ENCODE peak calls at places on chromosomes 6 and 20, in four cellular contexts. One of them, this sample, is unnamed.

GRCh38 chr20:41050361-41051019 is 21.9 kb downstream of the TOP1 start:
- DNase-seq in DMS153: no peak
- DNase-seq in progenitor cell of endocrine pancreas: no peak
- DNase-seq in C1 segment of cervical spinal cord: no peak
- DNase-seq in this sample: no peak

GRCh38 chr6:116511424-116512131 is at the start of gene CALHM5:
- DNase-seq in DMS153: no peak
- DNase-seq in progenitor cell of endocrine pancreas: no peak
- DNase-seq in C1 segment of cervical spinal cord: no peak
- DNase-seq in this sample: no peak

GRCh38 chr20:33688938-33689424 is 2.8 kb upstream of the E2F1 start:
- DNase-seq in DMS153: no peak
- DNase-seq in progenitor cell of endocrine pancreas: no peak
- DNase-seq in C1 segment of cervical spinal cord: no peak
- DNase-seq in this sample: no peak

GRCh38 chr6:39182604-39183003 is 46.7 kb downstream of the KCNK5 start:
- DNase-seq in DMS153: peak
- DNase-seq in progenitor cell of endocrine pancreas: no peak
- DNase-seq in C1 segment of cervical spinal cord: no peak
- DNase-seq in this sample: no peak

GRCh38 chr6:127481628-127482027 is 22.4 kb upstream of the KIAA0408 start:
- DNase-seq in DMS153: no peak
- DNase-seq in progenitor cell of endocrine pancreas: no peak
- DNase-seq in C1 segment of cervical spinal cord: no peak
- DNase-seq in this sample: no peak

GRCh38 chr6:90790058-90790457 is 203.2 kb upstream of the MAP3K7 start:
- DNase-seq in DMS153: no peak
- DNase-seq in progenitor cell of endocrine pancreas: no peak
- DNase-seq in C1 segment of cervical spinal cord: no peak
- DNase-seq in this sample: no peak

GRCh38 chr6:137823826-137824501 is 43.1 kb upstream of the TNFAIP3 start:
- DNase-seq in DMS153: peak
- DNase-seq in progenitor cell of endocrine pancreas: no peak
- DNase-seq in C1 segment of cervical spinal cord: peak
- DNase-seq in this sample: no peak

GRCh38 chr6:167831281-167831680 is 4.6 kb downstream of the AFDN start:
- DNase-seq in DMS153: no peak
- DNase-seq in progenitor cell of endocrine pancreas: no peak
- DNase-seq in C1 segment of cervical spinal cord: no peak
- DNase-seq in this sample: no peak

GRCh38 chr6:162119349-162119748 is 608.2 kb downstream of the PRKN start:
- DNase-seq in DMS153: no peak
- DNase-seq in progenitor cell of endocrine pancreas: no peak
- DNase-seq in C1 segment of cervical spinal cord: peak
- DNase-seq in this sample: no peak

GRCh38 chr6:133241901-133242760 is 974 bp downstream of the EYA4 start:
- DNase-seq in DMS153: no peak
- DNase-seq in progenitor cell of endocrine pancreas: peak
- DNase-seq in C1 segment of cervical spinal cord: no peak
- DNase-seq in this sample: no peak

GRCh38 chr20:1535420-1536175 is 21.9 kb downstream of the SIRPD start:
- DNase-seq in DMS153: no peak
- DNase-seq in progenitor cell of endocrine pancreas: no peak
- DNase-seq in C1 segment of cervical spinal cord: peak
- DNase-seq in this sample: no peak

GRCh38 chr6:127792616-127793015 is 108.2 kb downstream of the THEMIS start:
- DNase-seq in DMS153: no peak
- DNase-seq in progenitor cell of endocrine pancreas: no peak
- DNase-seq in C1 segment of cervical spinal cord: no peak
- DNase-seq in this sample: no peak

GRCh38 chr20:31835977-31836852 is 9.2 kb downstream of the FOXS1 start:
- DNase-seq in DMS153: peak
- DNase-seq in progenitor cell of endocrine pancreas: no peak
- DNase-seq in C1 segment of cervical spinal cord: peak
- DNase-seq in this sample: no peak

GRCh38 chr20:58604410-58604881 is 46.6 kb upstream of the STX16 start:
- DNase-seq in DMS153: no peak
- DNase-seq in progenitor cell of endocrine pancreas: no peak
- DNase-seq in C1 segment of cervical spinal cord: no peak
- DNase-seq in this sample: no peak

This sample was measured in LNCaP clone FGC.